ENCODE peak calls at places on chromosome X, in eight cellular contexts. A is T-helper 1 cell; Z is stimulated activated CD4-positive, alpha-beta T cell treated with anti-CD3 and anti-CD28 coated beads, Interleukin-1b, Interleukin-23, amount 100 ng/mL, for 24 hours; B is activated CD8-positive, alpha-beta T cell treated with anti-CD3 and anti-CD28 coated beads, Interleukin-2, amount 10 ng/mL, durations not matched to agents 7 days and 5 days; F is sciatic nerve; W is G401; P is activated effector memory CD4-positive, alpha-beta T cell treated with anti-CD3 and anti-CD28 coated beads, Interleukin-2, amount 50 U/mL, for 16 hours; O is neuronal stem cell. N is an unnamed sample.

GRCh38 chrX:25125483-25125882 is 109.7 kb upstream of the ARX start:
- DNase-seq in O (no peak), B (no peak), A (no peak), F (no peak), P (no peak), W (no peak), Z (no peak), N (no peak)

GRCh38 chrX:53445977-53446376 is 11.8 kb upstream of the HSD17B10 start:
- DNase-seq in W (peak), O (no peak), B (peak), Z (no peak), A (peak), P (peak), F (no peak), N (peak)

GRCh38 chrX:148322906-148323305 is 177.5 kb upstream of the AFF2 start:
- DNase-seq in W (no peak), A (peak), F (no peak), O (no peak), Z (no peak), P (no peak), B (no peak), N (no peak)

GRCh38 chrX:119537487-119537886 is 27.7 kb downstream of the STEEP1 start:
- DNase-seq in W (no peak), F (no peak), P (no peak), Z (no peak), A (no peak), B (no peak), O (no peak), N (no peak)

GRCh38 chrX:123803331-123803983 is 56.4 kb upstream of the XIAP start:
- DNase-seq in O (peak), Z (no peak), W (no peak), B (peak), A (peak), F (no peak), P (no peak), N (peak)

GRCh38 chrX:16838202-16839066 is 31.7 kb downstream of the RBBP7 start:
- DNase-seq in P (no peak), Z (no peak), A (no peak), B (no peak), F (no peak), W (peak), O (no peak), N (no peak)

GRCh38 chrX:110341189-110342035 is 17.2 kb upstream of the RTL9 start:
- DNase-seq in W (no peak), P (no peak), Z (no peak), O (no peak), F (no peak), B (no peak), A (peak), N (peak)

GRCh38 chrX:24956828-24957227 is 58.9 kb downstream of the ARX start:
- DNase-seq in F (no peak), A (no peak), P (no peak), O (no peak), W (no peak), Z (no peak), B (no peak), N (no peak)

N was measured in DND-41.